ENCODE peak calls at places on chromosomes 7 and 10, in five cellular contexts. A, P, I, K and N are unnamed samples.

GRCh38 chr7:36708765-36709164 is 15.5 kb downstream of the AOAH start:
- DNase-seq in I (no peak), K (no peak), A (no peak), P (no peak), N (no peak)

GRCh38 chr7:15916666-15917388 is 230.3 kb upstream of the MEOX2 start:
- DNase-seq in P (peak; percentile 20), I (no peak), A (no peak), K (no peak), N (peak; percentile 16)

GRCh38 chr10:78634389-78634815 is 434.4 kb upstream of the ZMIZ1 start:
- DNase-seq in P (peak; percentile 10), K (no peak), A (no peak), I (no peak), N (no peak)

GRCh38 chr10:59724098-59724938 is 14.7 kb upstream of the SLC16A9 start:
- DNase-seq in I (no peak), K (no peak), P (no peak), A (no peak), N (no peak)

GRCh38 chr7:137852108-137852507 is 5.3 kb upstream of the DGKI start:
- DNase-seq in I (no peak), A (no peak), P (no peak), K (no peak), N (no peak)

GRCh38 chr7:124162667-124163066 is 129.8 kb upstream of the TMEM229A start:
- DNase-seq in A (no peak), I (no peak), P (no peak), K (no peak), N (no peak)

GRCh38 chr7:6252748-6253147 is 19.7 kb downstream of the CYTH3 start:
- DNase-seq in I (no peak), K (no peak), P (peak; percentile 58), A (no peak), N (no peak)

GRCh38 chr7:74604326-74605020 is 53.0 kb upstream of the GTF2I start:
- DNase-seq in K (peak; percentile 79), P (no peak), I (no peak), A (peak; percentile 52), N (no peak)

GRCh38 chr10:131131726-131132561 is 179.6 kb downstream of the TCERG1L start:
- DNase-seq in P (no peak), I (no peak), K (no peak), A (no peak), N (no peak)

GRCh38 chr10:15461353-15462108 is 90.4 kb upstream of the FAM171A1 start:
- DNase-seq in P (peak; percentile 91), K (peak; percentile 71), I (peak; percentile 74), A (peak; percentile 18), N (peak; percentile 74)

GRCh38 chr7:36606442-36607205 is 117.7 kb downstream of the AOAH start:
- DNase-seq in I (no peak), A (no peak), P (no peak), K (no peak), N (no peak)

GRCh38 chr7:5430612-5430947 is 6.9 kb upstream of the TNRC18 start:
- DNase-seq in K (no peak), P (no peak), I (no peak), A (no peak), N (no peak)

GRCh38 chr10:6108631-6109443 is 20.0 kb downstream of the RBM17 start:
- DNase-seq in P (peak; percentile 59), I (no peak), A (no peak), K (no peak), N (no peak)

GRCh38 chr7:2480071-2480410 is 3.8 kb upstream of the GRIFIN start:
- DNase-seq in A (no peak), P (peak; percentile 21), K (no peak), I (no peak), N (no peak)

GRCh38 chr7:19020711-19021110 is 96.7 kb downstream of the TWIST1 start:
- DNase-seq in P (peak; percentile 40), K (no peak), I (no peak), A (no peak), N (no peak)

GRCh38 chr10:92574545-92575377 is 868 bp upstream of the IDE start:
- DNase-seq in P (peak; percentile 43), K (no peak), I (no peak), A (no peak), N (no peak)

GRCh38 chr7:116215550-116215949 is 5.2 kb downstream of the TES start:
- DNase-seq in K (no peak), A (no peak), P (no peak), I (no peak), N (no peak)

GRCh38 chr10:31678573-31679122 is 250.0 kb downstream of the ARHGAP12 start:
- DNase-seq in K (no peak), A (no peak), I (no peak), P (peak; percentile 53), N (no peak)

GRCh38 chr10:71378341-71379117 is 18.2 kb upstream of the CDH23 start:
- DNase-seq in P (no peak), I (no peak), A (no peak), K (no peak), N (no peak)

GRCh38 chr7:55477781-55478374 is 94.4 kb downstream of the VOPP1 start:
- DNase-seq in K (no peak), A (no peak), I (peak; percentile 55), P (peak; percentile 87), N (peak; percentile 80)

GRCh38 chr10:133476641-133476990 is 22.9 kb downstream of the SCART1 start:
- DNase-seq in A (no peak), P (no peak), K (no peak), I (no peak), N (no peak)

GRCh38 chr10:117374506-117375359 is 507 bp downstream of the PDZD8 start:
- DNase-seq in P (peak; percentile 41), A (peak; percentile 34), K (peak; percentile 71), I (no peak), N (no peak)

GRCh38 chr10:116850058-116850611 is 836 bp downstream of the ENO4 start:
- DNase-seq in K (no peak), P (no peak), A (no peak), I (no peak), N (no peak)

GRCh38 chr10:75982611-75983369 is 551.4 kb downstream of the LRMDA start:
- DNase-seq in I (no peak), A (no peak), K (no peak), P (peak; percentile 87), N (no peak)

GRCh38 chr10:90274721-90275468 is 573.5 kb downstream of the KIF20B start:
- DNase-seq in I (peak; percentile 4), K (no peak), P (peak; percentile 30), A (no peak), N (no peak)

GRCh38 chr7:33055147-33055546 is 7.4 kb downstream of the NT5C3A start:
- DNase-seq in P (no peak), A (no peak), I (no peak), K (no peak), N (no peak)

GRCh38 chr10:30197186-30197585 is 137.8 kb upstream of the JCAD start:
- DNase-seq in K (no peak), I (no peak), P (no peak), A (no peak), N (no peak)

GRCh38 chr7:3537210-3537875 is 236.3 kb downstream of the SDK1 start:
- DNase-seq in K (no peak), I (no peak), P (peak; percentile 37), A (no peak), N (no peak)

GRCh38 chr7:77813180-77813579 is 14.6 kb downstream of the PHTF2 start:
- DNase-seq in P (no peak), A (no peak), K (no peak), I (no peak), N (no peak)

GRCh38 chr10:78212134-78212785 is 178.6 kb downstream of the RPS24 start:
- DNase-seq in I (no peak), P (peak; percentile 11), K (no peak), A (peak; percentile 58), N (no peak)

GRCh38 chr10:61608255-61609040 is 54.3 kb upstream of the CABCOCO1 start:
- DNase-seq in A (no peak), K (no peak), I (no peak), P (peak; percentile 6), N (no peak)

GRCh38 chr7:26151953-26152781 is at the start of gene NFE2L3:
- DNase-seq in I (peak; percentile 10), A (peak; percentile 75), K (peak; percentile 82), P (peak; percentile 31), N (no peak)

GRCh38 chr10:133038276-133038823 is 49.4 kb upstream of the ADGRA1 start:
- DNase-seq in A (no peak), P (no peak), K (no peak), I (no peak), N (no peak)

GRCh38 chr7:922334-923107 is 32.0 kb downstream of the ADAP1 start:
- DNase-seq in P (no peak), I (no peak), K (peak; percentile 61), A (no peak), N (no peak)

GRCh38 chr7:138001529-138002095 is at the start of gene CREB3L2:
- DNase-seq in A (peak; percentile 68), I (no peak), P (peak; percentile 47), K (peak; percentile 84), N (no peak)

GRCh38 chr7:29858080-29858951 is 52.0 kb downstream of the WIPF3 start:
- DNase-seq in I (no peak), K (no peak), P (no peak), A (no peak), N (no peak)

GRCh38 chr7:87206361-87206760 is 13.2 kb downstream of the TMEM243 start:
- DNase-seq in A (no peak), K (no peak), I (no peak), P (no peak), N (no peak)

DNA sequence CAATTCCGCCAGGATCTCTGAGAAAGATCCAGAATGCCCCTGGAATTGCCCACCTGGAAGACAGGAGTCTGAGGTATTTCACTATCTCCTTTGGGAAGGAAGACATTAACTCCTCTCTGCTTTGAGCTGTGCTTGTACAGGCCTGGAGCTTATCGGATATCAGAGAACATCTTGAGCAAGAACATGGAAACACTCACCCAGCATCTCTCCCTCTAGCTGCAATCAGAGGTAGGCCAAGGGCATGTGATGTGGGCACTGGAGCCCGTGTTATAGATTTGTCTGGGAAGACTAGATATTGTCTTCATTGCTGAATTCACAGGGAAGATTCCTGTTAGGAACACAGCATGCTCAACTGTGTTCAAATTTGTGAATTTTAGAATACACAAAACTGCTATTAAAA is 233.9 kb downstream of the PHF14 start:
- DNase-seq in P (no peak), K (no peak), A (no peak), I (no peak), N (no peak)
- H3K4me3 ChIP-seq in P (no peak overlapping the region), K (no peak overlapping the region), A (no peak overlapping the region), I (no peak overlapping the region), N (no peak overlapping the region)

GRCh38 chr10:49538381-49539319 is at the start of gene ERCC6:
- DNase-seq in A (peak; percentile 98), P (peak; percentile 96), K (peak; percentile 99), I (peak; percentile 87), N (peak; percentile 96)
- TF ChIP-seq CTCF in A (no peak), P (no peak), K (peak; percentile 12), I (no peak), N (peak; percentile 17)

DNA sequence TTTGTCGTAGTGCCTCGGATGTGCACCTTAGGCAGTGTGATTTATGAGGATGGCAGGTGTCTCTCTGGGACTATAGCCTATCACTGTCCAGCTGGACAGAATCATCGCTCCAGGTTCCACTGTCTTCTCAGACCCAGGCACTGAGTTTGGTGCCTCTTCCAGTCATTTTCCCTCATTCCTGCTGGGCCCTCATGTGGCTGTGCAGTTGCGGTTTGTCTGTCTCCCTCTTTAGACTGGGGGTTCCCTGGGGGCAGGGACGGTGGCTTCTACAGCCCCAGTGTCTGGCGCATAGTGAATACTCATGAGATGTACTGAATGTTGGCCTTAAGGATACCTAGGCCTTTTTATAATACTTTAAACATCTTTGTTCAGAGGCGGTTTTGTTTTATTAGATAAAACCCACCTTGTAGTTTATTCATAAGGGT is 28.9 kb downstream of the CCM2 start:
- DNase-seq in K (peak; percentile 22), A (no peak), P (no peak), I (no peak), N (no peak)
- H3K4me3 ChIP-seq in K (no peak overlapping the region), A (peak overlapping the region; percentile 16), P (no peak overlapping the region), I (no peak overlapping the region), N (no peak overlapping the region)

GRCh38 chr7:148732862-148733261 is 34.2 kb downstream of the CUL1 start:
- DNase-seq in K (no peak), I (no peak), A (no peak), P (no peak), N (no peak)
- TF ChIP-seq CTCF in K (no peak), I (no peak), A (no peak), P (no peak), N (no peak)